ENCODE peak calls at places on chromosomes 13 and 19, in six cellular contexts. S is H9, I is mesenchymal stem cell, X is H1, R is neuronal stem cell, T is IMR-90. P is an unnamed sample.

GRCh38 chr19:47518139-47518538 is 3.3 kb upstream of the NAPA start:
- DNase-seq in T (no peak), I (no peak), X (no peak), S (no peak), R (no peak), P (no peak)

GRCh38 chr19:28242317-28242927 is 970.5 kb downstream of the UQCRFS1 start:
- DNase-seq in I (no peak), R (peak; percentile 70), S (peak; percentile 55), T (no peak), X (no peak), P (no peak)

GRCh38 chr19:1651548-1652394 is 644 bp downstream of the TCF3 start:
- DNase-seq in R (peak; percentile 42), I (peak; percentile 41), X (no peak), S (no peak), T (peak; percentile 23), P (peak; percentile 17)

GRCh38 chr19:3375221-3376088 is 9.1 kb downstream of the NFIC start:
- DNase-seq in S (no peak), X (no peak), T (peak; percentile 70), R (no peak), I (peak; percentile 45), P (no peak)

GRCh38 chr19:1237754-1238372 is at the start of gene CBARP:
- DNase-seq in T (no peak), X (no peak), R (no peak), S (no peak), I (no peak), P (no peak)

GRCh38 chr19:28023064-28023463 is 1189.9 kb downstream of the UQCRFS1 start:
- DNase-seq in I (no peak), S (no peak), R (no peak), X (no peak), T (no peak), P (no peak)

GRCh38 chr19:56837892-56838679 is 2.4 kb downstream of the PEG3 start:
- DNase-seq in I (no peak), S (no peak), R (peak; percentile 75), T (no peak), X (no peak), P (peak; percentile 83)

GRCh38 chr13:35349673-35350278 is 126.7 kb downstream of the MAB21L1 start:
- DNase-seq in T (no peak), S (no peak), R (no peak), X (no peak), I (no peak), P (peak; percentile 10)

GRCh38 chr13:93709511-93710244 is 483.1 kb downstream of the GPC6 start:
- DNase-seq in S (no peak), R (no peak), I (peak; percentile 35), X (no peak), T (no peak), P (no peak)

GRCh38 chr13:30120133-30120822 is 187.1 kb downstream of the KATNAL1 start:
- DNase-seq in R (no peak), S (no peak), X (no peak), I (no peak), T (no peak), P (no peak)

GRCh38 chr13:78054152-78054551 is 135.5 kb upstream of the EDNRB start:
- DNase-seq in R (no peak), X (no peak), I (no peak), S (no peak), T (no peak), P (no peak)

GRCh38 chr13:106536244-106537034 is 977 bp upstream of the EFNB2 start:
- DNase-seq in X (peak; percentile 75), T (peak; percentile 83), S (peak; percentile 91), R (peak; percentile 92), I (peak; percentile 87), P (peak; percentile 99)
- H2AFZ ChIP-seq in X (peak overlapping the region; percentile 19), T (peak overlapping the region; percentile 90), S (no peak overlapping the region), R (peak overlapping the region; percentile 87), I (peak overlapping the region; percentile 30), P (peak overlapping the region; percentile 83)

DNA sequence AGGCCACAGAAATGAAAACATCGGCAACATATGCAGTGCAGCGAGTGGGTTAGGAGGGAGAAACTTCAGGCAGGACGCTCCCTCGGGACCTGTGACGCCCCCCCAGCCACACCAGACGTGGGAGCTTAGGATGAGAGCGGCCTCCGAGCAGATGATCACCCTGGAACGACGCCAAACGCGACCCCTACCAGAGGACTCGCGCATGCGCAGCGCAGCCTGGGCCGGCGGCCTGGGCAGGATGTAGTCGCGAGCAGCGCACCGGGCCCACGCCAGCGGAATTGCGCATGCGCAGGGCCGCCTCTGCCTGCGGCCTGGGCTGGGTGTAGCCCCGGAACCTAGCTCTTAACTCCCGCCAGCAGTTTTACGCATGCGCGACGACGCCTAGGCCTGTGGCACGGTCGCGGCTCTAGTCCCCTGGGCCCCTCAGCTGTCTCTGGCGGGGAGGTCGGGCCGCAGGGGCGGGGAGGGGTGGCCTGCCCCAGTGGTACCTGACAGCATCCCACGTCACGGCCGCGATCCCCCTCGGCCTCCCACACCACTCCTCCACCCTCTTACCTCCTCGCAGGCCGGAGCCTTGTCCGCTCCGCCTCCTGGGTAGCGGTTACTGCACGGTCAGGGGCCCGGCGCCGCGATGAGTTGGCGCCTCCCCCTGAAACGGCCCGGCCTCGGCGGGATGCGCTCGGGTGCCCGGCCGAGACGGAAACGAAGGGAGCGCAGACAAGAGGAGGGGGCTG is at the start of gene RCBTB2:
- DNase-seq in T (peak; percentile 96), S (peak; percentile 99), X (peak; percentile 97), R (peak; percentile 97), I (peak; percentile 97), P (peak; percentile 100)
- H3K18ac ChIP-seq in T (peak within 1 kb of the TSS; percentile 90), S (peak within 1 kb of the TSS; percentile 87), X (peak within 1 kb of the TSS; percentile 96), R (peak within 1 kb of the TSS; percentile 100), I (peak within 1 kb of the TSS; percentile 100), P (peak within 1 kb of the TSS; percentile 96)

GRCh38 chr19:50432221-50432626 is 468 bp upstream of the MYBPC2 start:
- DNase-seq in R (peak; percentile 27), X (no peak), T (no peak), S (no peak), I (peak; percentile 33), P (no peak)
- H4K8ac ChIP-seq in R (no peak overlapping the region), X (peak overlapping the region; percentile 89), T (no peak overlapping the region), S (no peak overlapping the region), I (peak overlapping the region; percentile 71), P (peak overlapping the region; percentile 81)

GRCh38 chr19:8129061-8129460 is 20.3 kb downstream of the FBN3 start:
- DNase-seq in T (no peak), S (no peak), X (no peak), R (no peak), I (no peak), P (no peak)
- H2AFZ ChIP-seq in T (no peak overlapping the region), S (no peak overlapping the region), X (no peak overlapping the region), R (no peak overlapping the region), I (no peak overlapping the region), P (no peak overlapping the region)

DNA sequence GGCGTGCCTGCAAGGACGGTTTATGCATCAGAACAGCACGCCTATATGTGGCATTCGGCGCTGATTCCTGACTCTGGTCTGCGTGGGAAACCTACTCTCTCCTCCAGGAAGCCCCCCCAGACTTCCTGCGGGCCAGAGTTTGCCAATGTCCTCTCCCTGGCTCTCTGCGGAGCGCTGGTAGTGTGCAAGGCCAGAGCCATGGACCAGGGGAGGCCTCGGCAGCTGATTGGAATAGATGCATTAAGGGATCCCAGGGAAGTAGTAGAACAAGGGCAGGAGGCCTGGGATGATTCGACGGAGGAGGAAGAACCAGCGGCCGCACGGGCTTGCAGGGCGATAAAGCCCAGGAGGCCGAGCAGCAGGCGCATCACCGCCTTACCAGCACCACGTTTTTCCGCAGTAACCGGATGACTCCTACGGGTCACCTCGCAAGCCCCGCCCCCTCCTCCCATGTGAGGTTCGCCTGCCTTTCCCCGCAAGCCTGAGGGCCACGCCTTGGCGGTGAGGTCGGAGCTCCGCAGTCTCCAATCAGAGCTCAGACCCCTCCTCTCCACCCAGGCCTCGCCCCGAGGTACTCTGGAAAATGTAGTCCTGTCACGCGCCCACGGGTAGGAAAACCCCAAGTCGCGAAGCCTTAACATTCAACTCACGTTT is 5.0 kb downstream of the CLEC11A start:
- DNase-seq in S (peak; percentile 99), I (no peak), X (peak; percentile 89), R (peak; percentile 90), T (peak; percentile 75), P (peak; percentile 91)
- H3K18ac ChIP-seq in S (peak overlapping the region; percentile 35), I (no peak overlapping the region), X (peak overlapping the region; percentile 97), R (peak overlapping the region; percentile 76), T (no peak overlapping the region), P (no peak overlapping the region)

GRCh38 chr13:99984463-99985242 is 3.1 kb downstream of the ZIC2 start:
- DNase-seq in S (peak; percentile 67), X (no peak), I (no peak), R (no peak), T (no peak), P (no peak)
- H4K8ac ChIP-seq in S (no peak overlapping the region), X (peak overlapping the region; percentile 90), I (no peak overlapping the region), R (no peak overlapping the region), T (no peak overlapping the region), P (no peak overlapping the region)

GRCh38 chr13:28027607-28028364 is 39.3 kb upstream of the URAD start:
- DNase-seq in T (no peak), X (no peak), I (no peak), R (no peak), S (no peak), P (no peak)
- H2AFZ ChIP-seq in T (no peak overlapping the region), X (no peak overlapping the region), I (no peak overlapping the region), R (no peak overlapping the region), S (no peak overlapping the region), P (no peak overlapping the region)

GRCh38 chr19:37505958-37506386 is 767 bp upstream of the ZNF793 start:
- DNase-seq in S (no peak), R (no peak), X (no peak), T (no peak), I (no peak), P (no peak)
- H3K18ac ChIP-seq in S (peak overlapping the region; percentile 89), R (peak overlapping the region; percentile 84), X (peak overlapping the region; percentile 85), T (no peak overlapping the region), I (peak overlapping the region; percentile 71), P (no peak overlapping the region)